ENCODE peak calls at places on chromosomes 4 and X, in nine cellular contexts. H, I, L, U, T, C, A, W and F are unnamed samples.

GRCh38 chrX:46179748-46180147 is 365.5 kb downstream of the ZNF674 start:
- DNase-seq in T (no peak), C (no peak), L (no peak), A (peak; percentile 36), U (no peak), H (no peak), I (no peak), W (no peak), F (no peak)

GRCh38 chrX:53685711-53686110 is 808 bp downstream of the HUWE1 start:
- DNase-seq in T (peak; percentile 19), L (peak; percentile 1), C (no peak), I (peak; percentile 5), H (no peak), W (no peak), U (no peak), A (no peak), F (no peak)

GRCh38 chr4:148515248-148515647 is 73.0 kb upstream of the NR3C2 start:
- DNase-seq in U (peak; percentile 41), C (no peak), I (peak; percentile 54), A (peak; percentile 21), W (no peak), L (peak; percentile 57), H (no peak), T (no peak), F (peak; percentile 72)

GRCh38 chrX:27918799-27919198 is 62.5 kb downstream of the DCAF8L1 start:
- DNase-seq in T (no peak), I (no peak), U (peak; percentile 55), L (peak; percentile 4), W (peak; percentile 10), H (peak; percentile 54), C (peak; percentile 11), A (peak; percentile 7), F (peak; percentile 28)

GRCh38 chr4:16669036-16669435 is 229.4 kb downstream of the LDB2 start:
- DNase-seq in T (no peak), C (no peak), U (peak; percentile 88), W (no peak), H (no peak), I (peak; percentile 74), L (peak; percentile 45), A (no peak), F (no peak)

GRCh38 chr4:24887881-24888430 is 24.9 kb downstream of the CCDC149 start:
- DNase-seq in T (no peak), A (no peak), L (no peak), C (no peak), H (no peak), I (no peak), U (no peak), W (no peak), F (no peak)

GRCh38 chrX:16512401-16512776 is 137.6 kb upstream of the S100G start:
- DNase-seq in H (no peak), U (no peak), A (no peak), C (peak; percentile 18), T (no peak), I (no peak), W (no peak), L (no peak), F (no peak)

GRCh38 chr4:22573198-22573597 is 57.3 kb upstream of the ADGRA3 start:
- DNase-seq in A (no peak), C (no peak), L (no peak), W (no peak), H (peak; percentile 34), T (no peak), I (peak; percentile 11), U (peak; percentile 36), F (peak; percentile 32)

GRCh38 chrX:130719399-130719798 is 183.6 kb downstream of the ENOX2 start:
- DNase-seq in H (no peak), W (no peak), A (no peak), L (no peak), C (peak; percentile 31), T (no peak), I (no peak), U (no peak), F (no peak)

GRCh38 chrX:39613508-39613921 is 484.2 kb downstream of the BCOR start:
- DNase-seq in W (no peak), L (no peak), U (no peak), A (no peak), C (peak; percentile 88), T (peak; percentile 27), H (peak; percentile 46), I (no peak), F (peak; percentile 1)

GRCh38 chr4:154184238-154184637 is 307.4 kb downstream of the DCHS2 start:
- DNase-seq in U (no peak), W (no peak), A (no peak), L (no peak), H (no peak), C (no peak), I (no peak), T (no peak), F (no peak)

GRCh38 chr4:88528861-88529260 is 5.3 kb upstream of the PYURF start:
- DNase-seq in H (no peak), L (no peak), T (no peak), W (no peak), C (no peak), I (no peak), A (no peak), U (peak; percentile 42), F (no peak)
- TF ChIP-seq CTCF in H (no peak), L (peak; percentile 42), T (no peak), W (peak; percentile 39), C (no peak), I (no peak), A (no peak), U (no peak), F (no peak)

DNA sequence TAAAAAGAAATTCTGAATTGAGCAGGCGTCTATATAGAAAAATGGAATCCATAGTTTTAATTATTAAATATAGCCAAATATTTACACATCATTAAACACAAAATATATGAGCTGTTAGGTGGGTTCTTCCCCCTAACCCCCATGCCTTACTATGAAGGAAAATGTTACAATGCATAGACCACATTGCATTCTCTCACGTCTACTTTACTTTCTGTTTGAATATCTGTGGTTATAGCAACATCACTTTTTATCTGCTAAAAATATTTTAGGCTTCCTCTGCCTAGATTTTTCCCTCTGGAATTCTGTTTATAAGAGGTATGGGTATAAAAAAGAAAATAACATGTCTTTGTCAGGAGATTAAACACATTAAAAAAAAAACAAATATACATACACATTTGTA is 73.1 kb downstream of the MAML3 start:
- DNase-seq in H (no peak), A (no peak), C (no peak), T (no peak), L (peak; percentile 51), U (no peak), I (no peak), W (no peak), F (peak; percentile 15)
- H3K4me3 ChIP-seq in H (no peak overlapping the region), A (no peak overlapping the region), C (no peak overlapping the region), T (no peak overlapping the region), L (no peak overlapping the region), U (peak overlapping the region; percentile 2), I (no peak overlapping the region), W (no peak overlapping the region), F (no peak overlapping the region)

DNA sequence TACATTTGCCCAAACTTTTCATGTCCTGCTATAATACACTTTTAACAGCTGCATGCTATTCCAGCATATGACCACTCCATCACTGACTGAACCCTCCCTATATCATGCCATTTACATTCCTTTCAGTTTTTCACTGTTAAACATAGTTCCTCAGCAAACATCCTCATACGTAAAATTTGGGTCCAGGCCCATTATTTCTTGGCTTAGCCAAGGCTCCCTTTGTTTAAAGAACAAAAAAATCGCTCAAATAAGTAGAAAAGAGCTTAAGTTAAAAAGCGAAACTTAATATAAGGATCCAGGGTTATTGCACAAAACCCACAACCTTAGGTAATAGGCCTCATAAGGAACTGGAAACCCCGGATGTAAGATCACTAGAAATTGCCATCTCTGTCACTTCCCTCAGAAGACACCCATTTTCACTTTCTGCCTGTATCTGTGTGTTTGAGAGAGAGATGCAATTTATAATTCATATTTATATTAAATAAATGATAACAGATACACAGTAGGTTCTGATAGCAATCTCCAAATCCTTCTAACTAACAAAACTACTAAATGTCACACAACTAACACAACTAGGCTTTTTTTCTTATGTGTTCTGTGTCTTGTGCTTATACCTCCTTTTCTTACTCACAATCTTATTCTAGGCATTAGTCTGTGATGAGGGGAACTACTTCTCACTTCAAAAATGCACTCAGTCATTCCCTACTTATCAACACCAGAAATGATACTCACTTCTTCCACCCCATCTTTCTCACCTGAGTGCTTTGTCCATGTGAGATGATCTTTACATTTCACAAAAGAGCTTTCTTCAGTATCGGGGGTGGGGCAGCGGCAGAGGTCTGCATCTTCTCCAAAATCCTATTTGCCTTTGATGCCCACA is 59.9 kb upstream of the FAM241A start:
- DNase-seq in A (no peak), U (no peak), W (peak; percentile 12), I (no peak), T (peak; percentile 26), H (no peak), L (peak; percentile 6), C (no peak), F (no peak)
- TF ChIP-seq CTCF in A (no peak), U (no peak), W (no peak), I (no peak), T (no peak), H (no peak), L (no peak), C (no peak), F (no peak)

GRCh38 chr4:709348-709747 is 3.7 kb downstream of the PCGF3 start:
- DNase-seq in H (no peak), C (no peak), T (no peak), A (no peak), W (no peak), L (no peak), I (no peak), U (no peak), F (no peak)
- H3K4me3 ChIP-seq in H (no peak overlapping the region), C (no peak overlapping the region), T (no peak overlapping the region), A (no peak overlapping the region), W (no peak overlapping the region), L (no peak overlapping the region), I (no peak overlapping the region), U (no peak overlapping the region), F (no peak overlapping the region)